ENCODE peak calls at places on chromosome X, in ten cellular contexts. Y is kidney, R is hepatocyte, S is right lobe of liver, A is cardiac muscle cell, H is A549, V is fibroblast of pulmonary artery, E is tibial artery, G is uterus, C is gastrocnemius medialis. F is an unnamed sample.

GRCh38 chrX:130339408-130340222 is at the start of gene SLC25A14:
- DNase-seq in Y (peak; percentile 90), R (peak; percentile 82), S (peak; percentile 83), A (peak; percentile 82), H (peak; percentile 55), V (peak; percentile 77), E (peak; percentile 74), G (peak; percentile 72), C (peak; percentile 19), F (no peak)

GRCh38 chrX:29172880-29173279 is 585.6 kb downstream of the IL1RAPL1 start:
- DNase-seq in Y (no peak), R (no peak), S (no peak), A (peak; percentile 82), H (no peak), V (peak; percentile 90), E (no peak), G (no peak), C (no peak), F (no peak)

GRCh38 chrX:104085919-104086318 is 9.9 kb upstream of the TMSB15C start:
- DNase-seq in Y (no peak), R (no peak), S (no peak), A (no peak), H (no peak), V (no peak), E (no peak), G (no peak), C (no peak), F (no peak)

GRCh38 chrX:460116-460515 is 73.4 kb upstream of the PPP2R3B start:
- DNase-seq in Y (no peak), R (no peak), S (no peak), A (no peak), H (no peak), V (no peak), E (no peak), G (no peak), C (no peak), F (no peak)

GRCh38 chrX:49754238-49754857 is 58.6 kb upstream of the PAGE1 start:
- DNase-seq in Y (no peak), R (peak; percentile 71), S (no peak), A (peak; percentile 44), H (peak; percentile 4), V (peak; percentile 40), E (no peak), G (peak; percentile 42), C (peak; percentile 10), F (no peak)

GRCh38 chrX:132984058-132984650 is 25.7 kb upstream of the HS6ST2 start:
- DNase-seq in Y (no peak), R (no peak), S (no peak), A (no peak), H (no peak), V (no peak), E (no peak), G (no peak), C (no peak), F (no peak)

GRCh38 chrX:133698298-133698697 is 283.0 kb upstream of the GPC4 start:
- DNase-seq in Y (no peak), R (no peak), S (no peak), A (peak; percentile 44), H (no peak), V (peak; percentile 38), E (no peak), G (no peak), C (no peak), F (no peak)

GRCh38 chrX:74420194-74421035 is 878 bp upstream of the SLC16A2 start:
- DNase-seq in Y (peak; percentile 90), R (peak; percentile 67), S (peak; percentile 86), A (peak; percentile 76), H (peak; percentile 60), V (peak; percentile 58), E (peak; percentile 92), G (peak; percentile 78), C (peak; percentile 19), F (no peak)

GRCh38 chrX:154000051-154000450 is 19.7 kb downstream of the IRAK1 start:
- DNase-seq in Y (no peak), R (no peak), S (no peak), A (no peak), H (no peak), V (no peak), E (no peak), G (no peak), C (no peak), F (no peak)

GRCh38 chrX:153669174-153669890 is 4.3 kb downstream of the PNCK start:
- DNase-seq in Y (peak; percentile 76), R (no peak), S (peak; percentile 57), A (peak; percentile 18), H (peak; percentile 55), V (no peak), E (no peak), G (no peak), C (no peak), F (no peak)

GRCh38 chrX:70552174-70552704 is 107.6 kb downstream of the DLG3 start:
- DNase-seq in Y (no peak), R (no peak), S (no peak), A (peak; percentile 48), H (no peak), V (peak; percentile 7), E (no peak), G (no peak), C (no peak), F (no peak)

GRCh38 chrX:70554948-70555347 is 110.3 kb downstream of the DLG3 start:
- DNase-seq in Y (no peak), R (no peak), S (no peak), A (no peak), H (no peak), V (no peak), E (no peak), G (no peak), C (no peak), F (no peak)

GRCh38 chrX:70553516-70553915 is 108.9 kb downstream of the DLG3 start:
- DNase-seq in Y (no peak), R (no peak), S (no peak), A (no peak), H (no peak), V (no peak), E (no peak), G (no peak), C (no peak), F (no peak)

GRCh38 chrX:70554523-70554922 is 109.9 kb downstream of the DLG3 start:
- DNase-seq in Y (no peak), R (no peak), S (no peak), A (peak; percentile 12), H (no peak), V (peak; percentile 18), E (no peak), G (no peak), C (no peak), F (no peak)

DNA sequence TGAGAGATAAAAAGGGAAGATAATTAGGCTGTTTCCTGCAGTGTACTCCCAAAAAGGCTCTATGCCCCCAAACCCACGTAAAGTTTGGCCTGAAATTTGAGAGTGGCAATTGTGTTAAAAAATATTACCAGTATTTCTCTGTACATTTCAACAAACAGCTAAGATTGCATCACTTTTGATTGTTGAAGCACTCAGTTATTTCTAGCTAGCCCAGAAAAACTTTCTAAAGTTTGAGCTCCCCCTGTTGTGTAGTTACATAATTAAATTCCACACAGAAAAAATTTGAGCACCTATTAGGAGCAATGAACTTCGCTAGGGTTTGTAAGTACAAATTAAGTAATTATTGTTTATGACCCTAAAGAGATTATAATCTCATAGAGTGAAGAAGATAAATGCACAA is 109.4 kb downstream of the DLG3 start:
- DNase-seq in Y (no peak), R (peak; percentile 6), S (no peak), A (peak; percentile 58), H (peak; percentile 13), V (peak; percentile 54), E (no peak), G (no peak), C (no peak), F (no peak)
- TF ChIP-seq CTCF in Y (no peak), R (peak; percentile 33), S (no peak), A (peak; percentile 22), H (peak; percentile 52), V (peak; percentile 22), E (no peak), G (peak; percentile 29), C (no peak), F (peak; percentile 11)

GRCh38 chrX:9312922-9313867 is 151.7 kb upstream of the TBL1X start:
- DNase-seq in Y (no peak), R (peak; percentile 13), S (peak; percentile 66), A (no peak), H (peak; percentile 7), V (no peak), E (peak; percentile 63), G (no peak), C (no peak), F (no peak)
- H3K4me3 ChIP-seq in Y (no peak overlapping the region), R (no peak overlapping the region), S (no peak overlapping the region), A (no peak overlapping the region), H (no peak overlapping the region), V (no peak overlapping the region), E (no peak overlapping the region), G (no peak overlapping the region), C (no peak overlapping the region), F (no peak overlapping the region)

DNA sequence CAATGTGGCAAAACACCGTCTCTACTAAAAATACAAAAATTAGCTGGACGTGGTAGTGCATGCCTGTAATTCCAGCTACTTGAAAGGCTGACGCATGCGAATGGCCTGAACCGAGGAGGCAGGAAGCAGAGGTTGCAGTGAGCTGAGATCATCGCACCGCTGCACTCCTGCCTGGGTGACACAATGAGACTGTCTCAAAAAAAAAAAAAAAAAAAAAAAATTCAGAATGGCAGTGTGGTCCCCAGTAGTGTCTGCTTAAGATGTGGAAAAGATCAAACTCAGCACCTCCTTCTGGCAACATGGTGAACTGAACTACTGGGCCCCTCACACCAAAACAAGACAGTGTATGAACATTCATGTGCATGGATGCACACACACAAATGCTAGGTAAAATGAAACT is 32.2 kb downstream of the SMS start:
- DNase-seq in Y (no peak), R (no peak), S (no peak), A (peak; percentile 67), H (no peak), V (peak; percentile 77), E (no peak), G (no peak), C (no peak), F (no peak)
- TF ChIP-seq CTCF in Y (no peak), R (no peak), S (no peak), A (peak; percentile 18), H (peak; percentile 12), V (peak; percentile 22), E (no peak), G (no peak), C (no peak), F (peak; percentile 3)

GRCh38 chrX:91435465-91435864 is 826 bp downstream of the PABPC5 start:
- DNase-seq in Y (peak; percentile 22), R (peak; percentile 6), S (no peak), A (no peak), H (no peak), V (no peak), E (no peak), G (no peak), C (no peak), F (no peak)

DNA sequence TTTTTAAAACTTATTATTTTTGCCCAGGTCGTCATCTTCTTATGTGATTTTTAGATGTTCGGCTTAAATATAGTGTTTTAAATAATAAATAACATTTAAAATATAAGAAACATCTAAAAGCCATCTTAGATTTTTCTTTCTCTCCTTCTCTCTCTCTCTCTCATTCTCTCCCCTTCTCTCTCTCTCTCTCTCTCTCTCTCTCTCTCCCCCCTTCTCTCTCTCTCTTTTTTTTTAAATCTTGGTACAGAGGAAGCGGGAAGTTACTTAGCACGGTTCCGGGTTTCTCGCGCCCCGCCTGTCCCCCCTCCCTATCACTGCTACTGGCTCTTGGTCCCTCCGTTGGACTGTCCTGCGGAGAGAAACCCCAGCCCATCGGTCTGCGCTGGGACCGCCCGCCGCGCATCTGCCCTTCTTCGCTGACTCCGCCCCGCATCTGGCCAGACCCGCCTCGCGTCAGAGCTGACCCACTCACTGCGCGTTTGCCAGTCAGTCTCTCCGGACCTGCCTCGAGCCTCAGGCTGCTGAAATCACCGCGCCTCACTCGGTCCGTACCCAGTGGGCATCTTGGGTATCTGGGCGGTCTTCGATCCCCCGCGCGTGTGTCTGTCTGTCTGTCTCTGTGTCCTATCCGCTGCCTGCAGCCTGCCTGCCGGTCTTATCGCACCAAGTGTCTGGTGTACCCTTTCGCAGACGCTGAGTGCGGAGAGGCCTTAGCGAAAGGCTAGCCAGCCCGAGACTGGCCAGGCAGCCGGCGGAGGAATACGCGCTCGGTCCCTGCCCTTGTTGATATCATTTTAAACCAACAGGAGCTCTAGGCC is at the start of gene PABPC5:
- DNase-seq in Y (peak; percentile 93), R (peak; percentile 89), S (peak; percentile 59), A (peak; percentile 76), H (no peak), V (peak; percentile 83), E (peak; percentile 91), G (peak; percentile 81), C (peak; percentile 29), F (peak; percentile 66)
- H3K4me3 ChIP-seq in Y (peak within 1 kb of the TSS; percentile 63), R (peak within 1 kb of the TSS; percentile 36), S (no peak within 1 kb of the TSS), A (peak within 1 kb of the TSS; percentile 47), H (no peak within 1 kb of the TSS), V (peak within 1 kb of the TSS; percentile 56), E (peak within 1 kb of the TSS; percentile 61), G (peak within 1 kb of the TSS; percentile 41), C (peak within 1 kb of the TSS; percentile 43), F (peak within 1 kb of the TSS; percentile 49)